ENCODE peak calls at places on chromosomes 7 and 10, in five cellular contexts. W is HCT116, E is GM12878, R is A549, G is K562. J is an unnamed sample.

GRCh38 chr7:94100723-94101345 is 96.7 kb upstream of the BET1 start:
- DNase-seq in R (no peak), G (no peak), E (no peak), W (no peak), J (no peak)

GRCh38 chr7:4670791-4671190 is 11.3 kb upstream of the FOXK1 start:
- DNase-seq in E (no peak), R (no peak), W (no peak), G (no peak), J (no peak)

GRCh38 chr10:107692072-107692471 is 527.6 kb upstream of the SORCS1 start:
- DNase-seq in E (no peak), G (no peak), R (no peak), W (no peak), J (no peak)

GRCh38 chr7:101973130-101973529 is 155.7 kb downstream of the CUX1 start:
- DNase-seq in E (no peak), R (no peak), G (no peak), W (no peak), J (no peak)

GRCh38 chr7:144862612-144863319 is 26.9 kb upstream of the TPK1 start:
- DNase-seq in G (no peak), W (no peak), E (no peak), R (no peak), J (no peak)

GRCh38 chr7:94643771-94644545 is 12.0 kb downstream of the SGCE start:
- DNase-seq in R (no peak), G (no peak), W (no peak), E (no peak), J (no peak)

GRCh38 chr10:30111340-30111980 is 52.1 kb upstream of the JCAD start:
- DNase-seq in E (no peak), G (no peak), R (peak), W (no peak), J (no peak)

GRCh38 chr10:57925045-57925444 is 342.6 kb downstream of the IPMK start:
- DNase-seq in W (no peak), E (no peak), R (no peak), G (no peak), J (no peak)

GRCh38 chr7:155803418-155804376 is 8.6 kb downstream of the SHH start:
- DNase-seq in R (peak), G (no peak), W (no peak), E (no peak), J (no peak)

GRCh38 chr7:66119502-66119901 is 4.9 kb downstream of the CRCP start:
- DNase-seq in E (no peak), R (no peak), W (no peak), G (no peak), J (no peak)

GRCh38 chr7:23472556-23472955 is 2.3 kb upstream of the IGF2BP3 start:
- DNase-seq in E (no peak), W (no peak), G (no peak), R (no peak), J (no peak)

GRCh38 chr10:74891048-74891447 is 64.6 kb downstream of the KAT6B start:
- DNase-seq in E (no peak), G (no peak), R (no peak), W (no peak), J (no peak)

GRCh38 chr7:75573477-75574019 is 81.4 kb downstream of the SPDYE5 start:
- DNase-seq in R (no peak), E (no peak), W (no peak), G (no peak), J (no peak)

GRCh38 chr7:101099969-101100781 is 14.9 kb downstream of the TRIM56 start:
- DNase-seq in W (peak), E (no peak), R (peak), G (peak), J (peak)

GRCh38 chr7:104029765-104030164 is 40.3 kb upstream of the RELN start:
- DNase-seq in E (no peak), G (no peak), W (no peak), R (no peak), J (no peak)

GRCh38 chr7:97639036-97639435 is 92.8 kb upstream of the TAC1 start:
- DNase-seq in R (no peak), E (no peak), G (no peak), W (no peak), J (no peak)

GRCh38 chr7:86926732-86927131 is 132.7 kb downstream of the ELAPOR2 start:
- DNase-seq in E (no peak), R (peak), G (peak), W (peak), J (peak)

GRCh38 chr10:19993714-19994343 is 177.6 kb downstream of the PLXDC2 start:
- DNase-seq in E (no peak), G (no peak), W (no peak), R (no peak), J (no peak)

GRCh38 chr10:43702213-43702935 is 53.7 kb upstream of the ZNF32 start:
- DNase-seq in R (no peak), G (no peak), E (no peak), W (no peak), J (no peak)

GRCh38 chr10:22992621-22993020 is 64.8 kb downstream of the ARMC3 start:
- DNase-seq in E (no peak), R (no peak), W (no peak), G (no peak), J (peak)

GRCh38 chr7:38169862-38170261 is 8.2 kb upstream of the STARD3NL start:
- DNase-seq in E (peak), R (peak), W (no peak), G (no peak), J (no peak)

DNA sequence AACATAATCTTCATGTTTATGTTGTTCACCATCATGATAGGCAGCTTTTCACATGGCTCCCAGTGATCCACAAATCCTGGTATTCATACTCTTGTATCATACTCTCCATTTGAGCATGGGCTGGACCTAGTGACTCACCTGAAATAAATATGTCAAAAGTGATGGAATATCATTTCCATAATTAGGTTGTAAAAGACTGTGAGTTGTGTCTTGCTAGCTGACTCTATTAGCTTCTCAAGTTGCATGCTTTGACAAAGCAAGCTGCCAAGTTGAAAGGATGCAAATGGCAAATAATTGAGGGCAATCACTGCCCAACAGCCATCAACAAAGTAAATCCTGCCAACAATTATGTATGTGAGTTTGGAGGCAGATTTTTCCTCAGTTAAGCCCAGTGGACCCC is 300.4 kb downstream of the AHR start:
- DNase-seq in G (no peak), E (no peak), W (no peak), R (no peak), J (no peak)
- TF ChIP-seq REST in G (no peak), E (no peak), W (no peak), R (no peak), J (no peak)

GRCh38 chr7:24510781-24511180 is 62.5 kb upstream of the PALS2 start:
- DNase-seq in W (no peak), G (no peak), E (no peak), R (no peak), J (no peak)

GRCh38 chr7:24504040-24504439 is 69.2 kb upstream of the PALS2 start:
- DNase-seq in E (no peak), R (no peak), W (no peak), G (no peak), J (no peak)

GRCh38 chr7:24504871-24505270 is 68.4 kb upstream of the PALS2 start:
- DNase-seq in E (no peak), G (no peak), R (no peak), W (no peak), J (no peak)

GRCh38 chr7:24505968-24506367 is 67.3 kb upstream of the PALS2 start:
- DNase-seq in G (no peak), E (no peak), W (no peak), R (no peak), J (no peak)

DNA sequence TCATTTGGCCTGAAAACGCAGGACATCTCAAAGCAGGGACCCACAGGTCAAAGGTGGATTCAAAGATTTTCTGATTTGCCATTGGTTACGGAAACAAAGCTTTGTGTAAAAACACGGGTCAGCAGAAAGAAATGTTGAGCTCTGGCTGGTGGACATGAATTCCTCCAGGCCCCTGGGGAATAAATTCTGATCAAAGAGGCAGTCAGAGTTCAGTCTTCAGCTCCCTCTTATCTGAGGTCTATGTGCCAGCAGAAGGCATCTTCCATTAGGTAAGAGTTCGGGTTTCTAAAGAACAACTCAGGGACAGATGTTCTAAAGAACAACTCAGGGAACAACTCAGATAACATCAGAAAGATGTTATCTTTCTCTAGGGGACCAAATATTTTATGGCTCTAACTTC is 65.0 kb upstream of the PALS2 start:
- DNase-seq in G (no peak), W (no peak), E (no peak), R (no peak), J (no peak)
- TF ChIP-seq CEBPB in G (no peak), W (no peak), E (no peak), R (no peak), J (no peak)

GRCh38 chr10:102410427-102411073 is 8.0 kb downstream of the PSD start:
- DNase-seq in W (no peak), R (no peak), G (no peak), E (no peak), J (no peak)
- TF ChIP-seq REST in W (no peak), R (no peak), G (no peak), E (no peak), J (no peak)

DNA sequence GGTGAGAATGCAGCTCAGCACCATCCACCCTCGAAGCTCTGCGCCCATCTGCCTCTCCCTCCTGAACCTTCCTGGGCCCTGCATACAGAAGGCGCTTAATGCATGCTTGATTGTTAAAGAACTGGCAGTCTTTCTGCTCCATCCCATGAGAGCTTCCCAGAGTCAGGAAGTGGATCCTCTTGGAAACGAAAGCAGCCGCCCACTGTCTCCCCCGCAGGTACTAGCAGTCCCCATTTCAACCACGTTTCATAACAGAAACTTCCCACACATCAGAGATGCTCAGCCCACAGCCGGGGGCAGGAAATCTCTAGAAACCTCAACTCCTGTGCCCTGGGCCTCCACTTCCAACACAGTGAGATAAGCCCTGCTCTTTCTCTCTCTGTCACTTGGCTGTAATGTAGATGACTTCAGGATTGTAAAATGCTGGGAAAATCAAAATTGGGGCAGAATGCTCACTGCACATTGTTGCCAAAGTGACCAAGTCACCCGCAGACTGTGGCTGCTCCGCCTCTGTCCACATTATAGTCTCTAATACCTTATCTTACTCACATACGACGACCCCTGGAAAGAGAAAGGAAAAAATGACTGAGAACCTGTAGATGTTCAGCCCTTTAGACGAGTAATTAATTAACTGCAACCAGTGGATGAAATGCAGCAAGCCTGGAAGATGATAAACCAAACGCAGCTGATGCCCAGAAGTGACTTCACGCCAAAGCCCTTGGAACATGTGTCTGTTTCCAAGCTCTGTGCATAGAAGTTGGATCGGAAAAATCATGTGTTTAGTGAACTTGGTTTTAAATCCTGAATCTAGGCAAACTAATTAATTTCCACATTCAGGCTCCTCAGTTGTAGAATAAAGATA is 28.5 kb downstream of the GSDME start:
- DNase-seq in W (no peak), E (no peak), R (no peak), G (no peak), J (no peak)
- TF ChIP-seq CEBPB in W (no peak), E (no peak), R (no peak), G (no peak), J (no peak)

GRCh38 chr7:15131661-15132060 is 229.1 kb upstream of the DGKB start:
- DNase-seq in G (no peak), W (no peak), R (no peak), E (no peak), J (no peak)
- TF ChIP-seq REST in G (no peak), W (no peak), R (no peak), E (no peak), J (no peak)

DNA sequence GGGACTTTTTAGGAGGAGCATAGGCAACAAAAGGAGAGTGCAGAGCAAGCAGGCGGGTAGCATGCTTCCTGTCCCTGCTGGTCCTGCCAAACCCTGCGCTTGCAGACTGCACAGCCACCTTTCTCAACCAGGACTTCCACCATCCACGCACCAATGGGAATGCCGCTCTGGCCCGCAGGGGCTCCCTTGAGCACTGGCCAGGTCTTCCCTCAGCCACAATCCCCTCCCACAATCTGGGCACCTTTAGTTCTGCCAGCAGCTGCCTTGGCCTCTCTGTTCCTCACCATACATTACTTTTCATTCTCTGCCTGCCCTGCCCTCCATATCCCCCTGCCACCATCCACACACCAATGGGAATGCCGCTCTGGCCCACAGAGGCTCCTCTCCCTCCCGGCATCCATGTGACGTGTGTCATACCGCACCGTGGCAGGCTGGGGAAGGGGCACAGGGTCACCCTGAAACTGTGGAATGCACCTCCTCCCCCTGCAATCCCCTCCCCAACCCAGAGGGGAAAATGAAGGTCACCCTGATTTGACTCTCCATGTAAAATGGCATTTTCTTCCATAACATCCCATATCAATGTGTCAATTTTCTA is 97.3 kb upstream of the MACROH2A2 start:
- DNase-seq in W (no peak), G (no peak), R (no peak), E (no peak), J (no peak)
- TF ChIP-seq CEBPB in W (no peak), G (no peak), R (no peak), E (no peak), J (no peak)

GRCh38 chr10:124008187-124008970 is 85.0 kb downstream of the CHST15 start:
- DNase-seq in R (no peak), W (no peak), G (no peak), E (no peak), J (no peak)

GRCh38 chr10:124010024-124010423 is 83.4 kb downstream of the CHST15 start:
- DNase-seq in R (no peak), E (no peak), G (no peak), W (no peak), J (no peak)

GRCh38 chr10:124011464-124011863 is 81.9 kb downstream of the CHST15 start:
- DNase-seq in W (no peak), R (no peak), E (no peak), G (no peak), J (no peak)

GRCh38 chr10:124010563-124011131 is 82.8 kb downstream of the CHST15 start:
- DNase-seq in E (no peak), R (no peak), G (peak), W (peak), J (no peak)

DNA sequence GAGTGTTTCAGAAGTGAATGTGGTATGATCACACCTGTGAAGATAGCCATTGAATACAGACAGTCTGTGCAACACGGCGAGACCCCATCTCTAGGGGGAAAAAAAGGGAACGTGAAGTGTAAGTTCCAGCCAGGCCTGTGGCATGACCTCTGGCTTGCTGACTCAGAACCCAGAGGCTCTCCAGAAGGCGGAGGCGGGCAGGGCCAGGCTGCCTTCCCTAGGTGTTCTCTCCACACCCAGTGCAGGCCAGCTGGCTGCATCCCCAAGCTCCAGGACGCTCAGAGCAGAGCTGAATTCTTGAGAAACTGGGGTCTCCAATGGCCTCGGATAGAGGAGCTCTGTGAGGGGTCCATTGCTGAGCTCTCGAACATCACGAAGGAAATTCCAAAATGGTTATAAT is 83.8 kb downstream of the CHST15 start:
- DNase-seq in E (no peak), R (no peak), W (no peak), G (no peak), J (no peak)
- TF ChIP-seq REST in E (no peak), R (no peak), W (no peak), G (no peak), J (no peak)

GRCh38 chr7:55366461-55367138 is 1.5 kb downstream of the LANCL2 start:
- DNase-seq in W (no peak), E (peak), G (no peak), R (peak), J (peak)
- TF ChIP-seq CEBPB in W (no peak), E (no peak), G (no peak), R (no peak), J (no peak)

GRCh38 chr7:149197675-149198074 is 2.3 kb downstream of the ZNF282 start:
- DNase-seq in G (no peak), E (no peak), R (no peak), W (no peak), J (no peak)

GRCh38 chr7:149198161-149198816 is 2.9 kb downstream of the ZNF282 start:
- DNase-seq in R (no peak), W (no peak), G (no peak), E (no peak), J (no peak)

GRCh38 chr7:149196151-149196704 is 882 bp downstream of the ZNF282 start:
- DNase-seq in G (peak), R (peak), W (no peak), E (no peak), J (no peak)

GRCh38 chr7:149195180-149196150 is at the start of gene ZNF282:
- DNase-seq in W (peak), R (peak), G (peak), E (peak), J (peak)

GRCh38 chr7:149196705-149197171 is 1.4 kb downstream of the ZNF282 start:
- DNase-seq in E (no peak), W (no peak), R (peak), G (no peak), J (peak)
- TF ChIP-seq REST in E (no peak), W (no peak), R (no peak), G (no peak), J (no peak)